ENCODE peak calls at places on chromosomes 13 and 19, in four cellular contexts. I, A, U and R are unnamed samples.

GRCh38 chr13:51978836-51979556 is 32.3 kb downstream of the ATP7B start:
- DNase-seq in A (peak; percentile 54), U (no peak), I (no peak), R (no peak)

GRCh38 chr19:17530586-17530985 is 19.1 kb downstream of the PGLS start:
- DNase-seq in A (no peak), U (no peak), I (no peak), R (no peak)

GRCh38 chr19:861756-862528 is 2.5 kb downstream of the CFD start:
- DNase-seq in I (peak; percentile 70), U (no peak), A (peak; percentile 80), R (peak; percentile 88)

GRCh38 chr19:16433986-16434385 is 37.8 kb downstream of the EPS15L1 start:
- DNase-seq in U (peak; percentile 25), I (no peak), A (no peak), R (no peak)

GRCh38 chr19:47813304-47813994 is 8.3 kb upstream of the CRX start:
- DNase-seq in A (peak; percentile 70), U (peak; percentile 32), I (peak; percentile 61), R (peak; percentile 83)

GRCh38 chr13:100490692-100491091 is 97.9 kb downstream of the GGACT start:
- DNase-seq in U (no peak), A (no peak), I (no peak), R (no peak)

GRCh38 chr19:38248421-38248820 is 7.8 kb downstream of the PPP1R14A start:
- DNase-seq in I (no peak), A (no peak), U (no peak), R (no peak)

GRCh38 chr13:51585234-51585672 is 991 bp downstream of the WDFY2 start:
- DNase-seq in U (peak; percentile 24), A (no peak), I (peak; percentile 32), R (no peak)

GRCh38 chr19:613732-614567 is 19.4 kb downstream of the POLRMT start:
- DNase-seq in U (no peak), I (no peak), A (no peak), R (no peak)